ENCODE peak calls at places on chromosome 10, in seven cellular contexts. Q, B, H, R, J, U and D are unnamed samples.

GRCh38 chr10:106169241-106169640 is 995.3 kb downstream of the SORCS1 start:
- DNase-seq in B (no peak), Q (no peak), R (no peak), J (peak; percentile 7), U (no peak), H (no peak), D (no peak)

GRCh38 chr10:80737209-80737608 is 199.5 kb downstream of the SH2D4B start:
- DNase-seq in H (no peak), B (no peak), R (no peak), Q (no peak), U (no peak), J (no peak), D (no peak)

GRCh38 chr10:125783957-125784356 is 8.3 kb upstream of the MMP21 start:
- DNase-seq in J (no peak), B (no peak), U (no peak), H (no peak), R (no peak), Q (no peak), D (no peak)

GRCh38 chr10:113108180-113108835 is 158.3 kb downstream of the TCF7L2 start:
- DNase-seq in B (no peak), J (no peak), H (peak; percentile 13), Q (peak; percentile 56), U (no peak), R (no peak), D (no peak)

GRCh38 chr10:86871563-86872183 is 85.7 kb downstream of the MMRN2 start:
- DNase-seq in U (no peak), J (no peak), Q (no peak), B (no peak), H (no peak), R (no peak), D (no peak)

GRCh38 chr10:71840177-71840711 is 10.8 kb downstream of the PSAP start:
- DNase-seq in B (peak; percentile 33), R (no peak), Q (no peak), H (peak; percentile 55), J (peak; percentile 85), U (peak; percentile 85), D (no peak)

GRCh38 chr10:77149001-77149400 is 488.6 kb downstream of the KCNMA1 start:
- DNase-seq in R (no peak), H (no peak), J (no peak), B (no peak), U (no peak), Q (no peak), D (no peak)

GRCh38 chr10:11058014-11058413 is 40.3 kb downstream of the CELF2 start:
- DNase-seq in J (no peak), H (no peak), B (no peak), U (no peak), Q (no peak), R (no peak), D (no peak)

GRCh38 chr10:95550073-95550672 is 11.0 kb downstream of the SORBS1 start:
- DNase-seq in Q (no peak), B (peak; percentile 48), U (no peak), H (no peak), J (no peak), R (no peak), D (no peak)

GRCh38 chr10:86413046-86413728 is 46.6 kb upstream of the GRID1 start:
- DNase-seq in R (no peak), Q (no peak), H (no peak), J (no peak), B (no peak), U (no peak), D (peak; percentile 63)

GRCh38 chr10:11609492-11610093 is 1.9 kb downstream of the USP6NL start:
- DNase-seq in J (no peak), H (no peak), Q (no peak), U (no peak), R (no peak), B (no peak), D (no peak)

GRCh38 chr10:44969854-44970253 is 8.8 kb downstream of the DEPP1 start:
- DNase-seq in R (no peak), Q (no peak), U (no peak), H (peak; percentile 44), B (no peak), J (no peak), D (no peak)

GRCh38 chr10:49539320-49539885 is 482 bp upstream of the ERCC6 start:
- DNase-seq in U (no peak), R (no peak), B (peak; percentile 23), Q (no peak), H (no peak), J (peak; percentile 45), D (no peak)

GRCh38 chr10:30855131-30855530 is 176.5 kb downstream of the ZNF438 start:
- DNase-seq in R (no peak), J (no peak), B (no peak), Q (no peak), U (no peak), H (no peak), D (no peak)

GRCh38 chr10:24716295-24716694 is 7.4 kb downstream of the ARHGAP21 start:
- DNase-seq in R (no peak), J (no peak), Q (no peak), B (no peak), H (peak; percentile 25), U (peak; percentile 53), D (no peak)

GRCh38 chr10:73597346-73597745 is 6.2 kb upstream of the USP54 start:
- DNase-seq in J (peak; percentile 69), H (no peak), R (no peak), Q (no peak), U (no peak), B (no peak), D (no peak)

GRCh38 chr10:79262131-79262530 is 85.1 kb upstream of the PPIF start:
- DNase-seq in R (no peak), U (no peak), H (no peak), J (no peak), Q (no peak), B (no peak), D (no peak)

GRCh38 chr10:78028438-78029293 is 649 bp downstream of the POLR3A start:
- DNase-seq in U (no peak), R (peak; percentile 2), B (no peak), J (peak; percentile 59), H (no peak), Q (no peak), D (peak; percentile 56)

GRCh38 chr10:83983578-83984255 is 155.6 kb upstream of the GHITM start:
- DNase-seq in U (peak; percentile 91), J (peak; percentile 25), B (no peak), R (no peak), H (no peak), Q (no peak), D (no peak)

GRCh38 chr10:71077796-71078453 is 134.4 kb upstream of the UNC5B start:
- DNase-seq in B (no peak), U (no peak), Q (peak; percentile 33), R (no peak), H (no peak), J (no peak), D (no peak)

GRCh38 chr10:128035557-128035973 is 90.7 kb downstream of the MKI67 start:
- DNase-seq in Q (peak; percentile 87), U (no peak), R (peak; percentile 20), J (peak; percentile 22), B (peak; percentile 27), H (peak; percentile 17), D (peak; percentile 39)

GRCh38 chr10:103915794-103916193 is 2.2 kb downstream of the STN1 start:
- DNase-seq in B (no peak), U (no peak), R (no peak), J (no peak), H (no peak), Q (peak; percentile 70), D (peak; percentile 74)

GRCh38 chr10:660413-660979 is 29.0 kb downstream of the DIP2C start:
- DNase-seq in B (no peak), U (no peak), R (no peak), Q (no peak), H (no peak), J (no peak), D (no peak)

GRCh38 chr10:14727389-14727918 is 47.2 kb downstream of the FAM107B start:
- DNase-seq in Q (no peak), H (no peak), U (no peak), J (no peak), B (no peak), R (no peak), D (no peak)